ENCODE peak calls at places on chromosomes 1 and 21, in six cellular contexts. I is H9, J is IMR-90, M is mesenchymal stem cell, O is neuronal stem cell, P is H1. T is an unnamed sample.

GRCh38 chr1:89069955-89070354 is 4.9 kb upstream of the GBP1 start:
- DNase-seq in P (no peak), J (no peak), O (no peak), M (peak), I (no peak), T (no peak)

GRCh38 chr1:200627548-200628222 is 7.1 kb upstream of the KIF14 start:
- DNase-seq in J (no peak), M (no peak), P (no peak), I (no peak), O (no peak), T (no peak)

GRCh38 chr1:96865731-96866684 is 144.4 kb downstream of the PTBP2 start:
- DNase-seq in M (peak), O (no peak), J (peak), P (no peak), I (no peak), T (no peak)

GRCh38 chr1:214623430-214623829 is 20.4 kb downstream of the CENPF start:
- DNase-seq in O (no peak), I (no peak), P (no peak), J (no peak), M (no peak), T (no peak)

GRCh38 chr1:88463401-88463800 is 220.7 kb upstream of the PKN2 start:
- DNase-seq in I (no peak), O (no peak), J (no peak), P (no peak), M (peak), T (no peak)

GRCh38 chr1:81660286-81660685 is 140.4 kb upstream of the ADGRL2 start:
- DNase-seq in J (peak), P (no peak), M (peak), O (no peak), I (no peak), T (peak)

GRCh38 chr21:23887709-23888303 is 1719.5 kb downstream of the MRPL39 start:
- DNase-seq in J (no peak), O (no peak), I (no peak), M (no peak), P (no peak), T (no peak)

GRCh38 chr21:42582422-42583149 is 68.9 kb downstream of the SLC37A1 start:
- DNase-seq in P (no peak), M (no peak), I (no peak), O (no peak), J (no peak), T (no peak)

GRCh38 chr1:32775640-32776337 is 41.4 kb downstream of the YARS1 start:
- DNase-seq in O (no peak), P (no peak), J (peak), I (no peak), M (peak), T (peak)

GRCh38 chr1:45585110-45585426 is 1.2 kb downstream of the NASP start:
- DNase-seq in P (no peak), M (no peak), I (no peak), O (no peak), J (no peak), T (no peak)

GRCh38 chr21:43193651-43194302 is 25.0 kb downstream of the CRYAA start:
- DNase-seq in J (peak), I (peak), P (no peak), O (no peak), M (peak), T (no peak)

GRCh38 chr1:94044290-94044790 is 76.6 kb downstream of the ABCA4 start:
- DNase-seq in M (no peak), J (no peak), P (no peak), O (no peak), I (no peak), T (peak)

GRCh38 chr1:221801773-221802516 is 60.1 kb upstream of the DUSP10 start:
- DNase-seq in O (no peak), M (peak), I (no peak), J (peak), P (peak), T (peak)

GRCh38 chr1:12634696-12635202 is 9.1 kb upstream of the AADACL4 start:
- DNase-seq in O (no peak), M (no peak), P (no peak), J (no peak), I (peak), T (no peak)

GRCh38 chr1:2135425-2135824 is 59.1 kb downstream of the FAAP20 start:
- DNase-seq in I (no peak), P (no peak), J (peak), M (peak), O (peak), T (peak)

GRCh38 chr1:1426496-1426960 is 5.5 kb upstream of the ANKRD65 start:
- DNase-seq in J (no peak), I (peak), O (no peak), P (no peak), M (no peak), T (no peak)

GRCh38 chr1:182054698-182055326 is 6.7 kb downstream of the ZNF648 start:
- DNase-seq in J (no peak), P (peak), I (no peak), M (no peak), O (peak), T (peak)

GRCh38 chr1:228748431-228748830 is 13.2 kb downstream of the RHOU start:
- DNase-seq in I (no peak), J (no peak), O (no peak), P (no peak), M (peak), T (no peak)

GRCh38 chr21:43702785-43703067 is 16.2 kb upstream of the PDXK start:
- DNase-seq in O (no peak), M (no peak), I (no peak), J (no peak), P (no peak), T (no peak)

GRCh38 chr1:107897428-107898339 is 67.3 kb downstream of the VAV3 start:
- DNase-seq in I (no peak), O (no peak), J (no peak), P (no peak), M (no peak), T (no peak)

GRCh38 chr1:156845055-156845952 is 13.6 kb downstream of the INSRR start:
- DNase-seq in P (peak), I (peak), J (no peak), M (no peak), O (no peak), T (no peak)

GRCh38 chr1:152965853-152966252 is 4.6 kb upstream of the SPRR4 start:
- DNase-seq in J (no peak), M (no peak), P (no peak), I (no peak), O (no peak), T (no peak)
- H3K9ac ChIP-seq in J (no peak), M (no peak), P (no peak), I (no peak), O (no peak), T (no peak)

DNA sequence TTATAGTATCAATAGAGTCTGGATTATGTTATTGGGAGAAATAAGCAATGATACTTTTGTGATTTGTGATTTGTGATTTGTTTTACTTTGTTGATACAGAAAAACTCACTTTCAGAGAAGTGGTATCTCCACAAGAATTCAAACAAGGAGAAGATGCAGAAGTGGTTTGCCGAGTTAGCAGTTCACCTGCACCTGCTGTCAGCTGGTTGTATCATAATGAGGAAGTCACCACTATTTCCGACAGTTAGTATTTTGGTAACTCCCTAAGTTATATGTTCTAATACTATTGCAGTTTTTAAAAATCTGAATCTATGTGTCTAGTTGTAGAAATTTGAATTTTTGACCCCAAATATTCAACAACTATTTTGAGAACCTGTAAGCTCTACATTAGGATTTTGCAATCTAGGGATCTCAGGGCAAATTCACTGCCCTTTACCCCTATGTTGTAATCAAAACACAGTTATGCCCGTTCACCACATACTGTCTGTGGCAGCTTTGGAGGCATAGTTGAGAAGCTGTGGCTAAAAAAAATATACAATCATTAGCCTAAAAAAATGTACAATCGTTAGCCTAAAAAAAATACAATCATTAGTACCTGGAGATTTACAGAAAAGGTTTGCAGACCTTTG is 288.1 kb downstream of the NCAM2 start:
- DNase-seq in O (no peak), I (no peak), P (no peak), M (no peak), J (no peak), T (no peak)
- H2BK15ac ChIP-seq in O (no peak), I (no peak), P (no peak), M (no peak), J (no peak), T (no peak)

GRCh38 chr1:63277195-63278192 is 44.9 kb upstream of the FOXD3 start:
- DNase-seq in P (no peak), I (no peak), M (no peak), O (peak), J (no peak), T (no peak)

GRCh38 chr1:63274371-63274770 is 48.0 kb upstream of the FOXD3 start:
- DNase-seq in M (no peak), O (no peak), I (no peak), J (no peak), P (no peak), T (no peak)

GRCh38 chr1:63274979-63275378 is 47.4 kb upstream of the FOXD3 start:
- DNase-seq in O (no peak), M (no peak), P (no peak), I (no peak), J (no peak), T (no peak)

GRCh38 chr1:63272811-63273210 is 49.6 kb upstream of the FOXD3 start:
- DNase-seq in I (no peak), M (no peak), J (no peak), P (no peak), O (no peak), T (no peak)

GRCh38 chr1:63276625-63277024 is 45.7 kb upstream of the FOXD3 start:
- DNase-seq in J (no peak), I (no peak), P (no peak), O (no peak), M (no peak), T (no peak)
- H2AK5ac ChIP-seq in J (no peak), I (no peak), P (no peak), O (no peak), M (no peak), T (no peak)

GRCh38 chr1:52601519-52601918 is 652 bp upstream of the GPX7 start:
- DNase-seq in I (no peak), M (no peak), O (no peak), P (no peak), J (no peak), T (no peak)
- H3K9ac ChIP-seq in I (no peak), M (peak), O (no peak), P (no peak), J (no peak), T (peak)

GRCh38 chr1:10578070-10578469 is 103.3 kb downstream of the PEX14 start:
- DNase-seq in I (no peak), J (no peak), P (no peak), O (no peak), M (no peak), T (peak)
- H2BK15ac ChIP-seq in I (no peak), J (peak), P (no peak), O (no peak), M (no peak), T (no peak)

GRCh38 chr1:234769284-234769998 is 159.5 kb upstream of the IRF2BP2 start:
- DNase-seq in M (no peak), P (no peak), O (no peak), I (no peak), J (no peak), T (no peak)

GRCh38 chr1:234771642-234772344 is 161.8 kb upstream of the IRF2BP2 start:
- DNase-seq in J (no peak), M (no peak), I (no peak), P (no peak), O (no peak), T (peak)

GRCh38 chr1:234772345-234773147 is 162.6 kb upstream of the IRF2BP2 start:
- DNase-seq in P (no peak), I (peak), J (peak), O (no peak), M (peak), T (peak)

GRCh38 chr1:234770031-234770795 is 160.2 kb upstream of the IRF2BP2 start:
- DNase-seq in O (no peak), P (no peak), M (no peak), I (no peak), J (no peak), T (no peak)

GRCh38 chr1:234770924-234771540 is 161.1 kb upstream of the IRF2BP2 start:
- DNase-seq in J (no peak), I (no peak), P (no peak), M (no peak), O (no peak), T (no peak)
- H2AK5ac ChIP-seq in J (peak), I (no peak), P (no peak), M (peak), O (no peak), T (peak)

DNA sequence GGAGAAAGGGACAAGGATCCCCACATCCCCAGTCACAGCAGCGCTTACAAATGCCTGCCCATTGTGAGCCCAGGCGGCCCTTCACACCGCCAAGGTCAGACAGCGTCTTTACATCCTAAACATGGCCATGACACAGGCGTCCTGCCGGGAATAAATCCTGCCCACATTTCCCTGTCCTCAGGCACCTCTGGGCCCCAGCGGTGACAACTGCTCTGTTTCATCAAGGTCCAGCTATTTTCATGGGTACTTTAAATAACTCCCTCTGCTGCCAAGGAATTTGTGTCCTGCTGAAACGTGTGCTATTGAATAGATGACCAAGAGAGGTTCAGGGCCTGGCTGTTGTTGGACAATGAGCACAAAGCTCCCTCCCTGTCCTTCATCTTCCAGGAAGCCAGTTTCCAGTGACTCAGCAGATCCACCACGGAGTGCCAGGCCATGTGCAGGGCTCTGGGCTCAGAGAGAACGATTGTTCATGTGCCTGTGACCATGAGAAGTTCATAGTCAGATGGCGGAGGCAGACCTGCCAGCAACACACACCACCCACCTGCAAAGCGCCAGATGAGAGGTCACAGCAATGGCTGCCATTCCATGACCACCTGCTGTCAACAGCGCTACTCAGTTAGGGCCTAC is 195.8 kb downstream of the MATN1 start:
- DNase-seq in I (peak), J (no peak), O (no peak), M (no peak), P (no peak), T (no peak)
- H3K9ac ChIP-seq in I (no peak), J (no peak), O (peak), M (no peak), P (no peak), T (no peak)

GRCh38 chr1:24859063-24860010 is 70.7 kb downstream of the RUNX3 start:
- DNase-seq in J (no peak), M (no peak), I (no peak), P (no peak), O (no peak), T (no peak)
- H2BK15ac ChIP-seq in J (no peak), M (no peak), I (no peak), P (no peak), O (no peak), T (no peak)

DNA sequence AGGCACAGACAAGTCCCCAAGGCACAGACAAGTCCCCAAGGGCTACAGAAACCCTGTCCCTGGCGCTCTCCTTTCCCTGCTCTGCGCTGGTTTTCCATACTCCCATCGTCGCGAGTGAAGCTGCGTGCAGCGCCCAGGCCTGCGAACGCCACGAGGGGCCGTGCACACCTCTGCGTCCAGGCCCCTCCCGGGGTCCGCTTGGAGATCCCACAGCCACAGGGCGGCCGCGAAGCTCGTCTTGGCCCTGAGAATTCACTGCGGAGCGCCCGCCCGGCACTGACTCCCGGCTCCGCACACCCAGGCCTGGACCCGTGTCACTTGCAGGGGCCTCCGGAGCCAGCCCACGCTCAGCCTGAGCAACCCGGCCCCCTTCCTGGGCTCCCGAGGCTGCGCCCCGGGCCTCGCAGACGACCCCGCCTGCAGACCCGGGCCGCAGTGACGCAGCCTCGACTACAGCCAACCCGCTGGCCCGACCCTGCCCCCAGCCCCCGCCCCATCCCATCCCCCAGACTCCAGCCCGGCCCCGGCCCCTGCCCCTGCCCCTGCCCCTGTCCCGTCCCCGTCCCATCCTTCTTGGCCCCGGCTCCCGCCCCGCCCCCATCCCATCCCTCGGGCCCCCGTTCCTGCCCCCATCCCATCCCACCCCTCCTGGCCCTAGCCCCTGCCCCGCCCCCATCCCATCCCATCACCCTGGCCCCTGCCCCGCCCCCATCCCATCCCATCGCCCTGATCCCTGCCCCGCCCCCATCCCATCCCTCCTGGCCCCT is 841 bp downstream of the POFUT2 start:
- DNase-seq in O (peak), J (peak), M (peak), I (peak), P (peak), T (peak)
- H2AK5ac ChIP-seq in O (peak), J (peak), M (no peak), I (no peak), P (no peak), T (no peak)

DNA sequence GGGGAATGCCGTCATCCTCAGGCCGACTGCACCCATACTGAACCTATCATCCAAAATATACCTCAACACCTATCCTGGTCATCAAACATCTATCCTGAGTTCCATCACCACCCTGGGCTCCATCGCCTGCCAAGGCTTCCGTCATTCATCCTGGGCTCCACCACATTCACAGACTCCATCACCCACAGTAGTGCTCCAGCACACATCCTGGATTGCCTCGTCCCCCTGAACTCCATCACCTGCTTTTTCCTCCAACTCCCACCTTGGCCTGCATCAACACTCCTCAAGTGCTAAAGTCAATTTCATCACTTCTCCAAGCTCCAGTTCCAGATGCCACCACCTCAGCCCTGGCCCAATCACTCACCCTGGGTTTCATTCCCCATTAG is 7.8 kb downstream of the MAP3K6 start:
- DNase-seq in O (no peak), J (no peak), I (no peak), P (no peak), M (no peak), T (no peak)
- H3K9ac ChIP-seq in O (no peak), J (no peak), I (no peak), P (no peak), M (no peak), T (no peak)